ENCODE peak calls at places on chromosomes 3 and 15, in seven cellular contexts. D is Right ventricle myocardium inferior; U is CD8-positive, alpha-beta T cell; M is lower lobe of right lung; G is memory B cell; C is right cardiac atrium; E is CD4-positive, CD25-positive, alpha-beta regulatory T cell. Y is an unnamed sample.

GRCh38 chr3:70618151-70618550 is 305.7 kb upstream of the MDFIC2 start:
- ATAC-seq in M (no peak), U (no peak), G (no peak), C (no peak), E (no peak), D (no peak), Y (no peak)

GRCh38 chr3:102083971-102084370 is 234.7 kb downstream of the NFKBIZ start:
- ATAC-seq in E (no peak), C (no peak), U (no peak), G (no peak), D (no peak), M (no peak), Y (no peak)

GRCh38 chr3:129536806-129537205 is 6.2 kb upstream of the H1-8 start:
- ATAC-seq in E (no peak), C (no peak), D (no peak), M (no peak), G (no peak), U (no peak), Y (no peak)

GRCh38 chr3:49351521-49352011 is 6.6 kb downstream of the GPX1 start:
- ATAC-seq in D (peak), M (peak), U (no peak), C (peak), E (no peak), G (no peak), Y (peak)

GRCh38 chr15:38768970-38769369 is 204.4 kb upstream of the RASGRP1 start:
- ATAC-seq in M (no peak), E (no peak), C (peak), D (no peak), G (no peak), U (no peak), Y (no peak)

GRCh38 chr3:57952208-57952631 is 56.0 kb upstream of the FLNB start:
- ATAC-seq in M (peak), D (peak), U (no peak), E (no peak), C (peak), G (no peak), Y (no peak)

GRCh38 chr3:133926736-133927542 is 31.3 kb upstream of the RAB6B start:
- ATAC-seq in C (peak), U (no peak), M (peak), D (peak), G (no peak), E (no peak), Y (peak)

GRCh38 chr3:129366312-129366831 is 62.1 kb downstream of the EFCAB12 start:
- ATAC-seq in D (no peak), U (no peak), M (no peak), G (no peak), C (no peak), E (no peak), Y (no peak)

GRCh38 chr3:63746211-63746610 is 72.9 kb upstream of the C3orf49 start:
- ATAC-seq in E (no peak), G (no peak), M (no peak), C (no peak), D (no peak), U (no peak), Y (no peak)